ENCODE peak calls at places on chromosomes 13 and 19, in five cellular contexts. G, N, Y, F and L are unnamed samples.

GRCh38 chr13:45718063-45718462 is 15.9 kb downstream of the CBY2 start:
- DNase-seq in G (peak), N (peak), Y (no peak), F (peak), L (peak)

GRCh38 chr19:42285546-42285945 is 16.4 kb upstream of the PRR19 start:
- DNase-seq in G (no peak), N (no peak), Y (peak), F (peak), L (no peak)

GRCh38 chr19:52494518-52494917 is 33.0 kb upstream of the ZNF808 start:
- DNase-seq in G (no peak), N (no peak), Y (no peak), F (no peak), L (no peak)

GRCh38 chr19:48391100-48392005 is at the start of gene KDELR1:
- DNase-seq in G (peak), N (peak), Y (peak), F (peak), L (peak)

GRCh38 chr19:34662919-34663318 is 14.0 kb downstream of the SCGB2B2 start:
- DNase-seq in G (peak), N (no peak), Y (no peak), F (no peak), L (peak)

GRCh38 chr13:98983182-98983581 is 5.3 kb upstream of the DOCK9 start:
- DNase-seq in G (no peak), N (no peak), Y (no peak), F (no peak), L (no peak)

GRCh38 chr19:41999071-41999877 is 5.2 kb upstream of the ATP1A3 start:
- DNase-seq in G (no peak), N (no peak), Y (no peak), F (no peak), L (no peak)

GRCh38 chr13:27311518-27312208 is 41.0 kb downstream of the RASL11A start:
- DNase-seq in G (no peak), N (no peak), Y (no peak), F (no peak), L (no peak)

GRCh38 chr13:47433461-47434005 is 536.7 kb upstream of the HTR2A start:
- DNase-seq in G (no peak), N (peak), Y (no peak), F (no peak), L (no peak)

GRCh38 chr19:52735734-52736133 is 890 bp upstream of the ZNF611 start:
- DNase-seq in G (peak), N (peak), Y (peak), F (peak), L (peak)

GRCh38 chr19:9986787-9987281 is 23.5 kb downstream of the COL5A3 start:
- DNase-seq in G (no peak), N (peak), Y (no peak), F (no peak), L (no peak)

GRCh38 chr13:35475131-35475959 is 1.1 kb downstream of the MAB21L1 start:
- DNase-seq in G (peak), N (peak), Y (no peak), F (peak), L (peak)

GRCh38 chr19:13022859-13023636 is 27.8 kb downstream of the NFIX start:
- DNase-seq in G (peak), N (peak), Y (peak), F (peak), L (peak)

GRCh38 chr13:110559429-110559943 is 2.0 kb downstream of the RAB20 start:
- DNase-seq in G (peak), N (peak), Y (no peak), F (peak), L (peak)

GRCh38 chr13:101545521-101545920 is 93.0 kb downstream of the ITGBL1 start:
- DNase-seq in G (no peak), N (peak), Y (no peak), F (no peak), L (no peak)

GRCh38 chr13:109869312-109870237 is 83.2 kb upstream of the IRS2 start:
- DNase-seq in G (peak), N (peak), Y (peak), F (no peak), L (peak)

GRCh38 chr19:51136891-51137551 is 5.1 kb upstream of the SIGLEC7 start:
- DNase-seq in G (no peak), N (no peak), Y (no peak), F (no peak), L (no peak)

GRCh38 chr19:3357362-3357730 is 9.0 kb upstream of the NFIC start:
- DNase-seq in G (no peak), N (no peak), Y (no peak), F (no peak), L (no peak)

GRCh38 chr13:43356566-43356965 is 333.2 kb downstream of the DNAJC15 start:
- DNase-seq in G (peak), N (no peak), Y (no peak), F (no peak), L (peak)

GRCh38 chr19:35206379-35206778 is 22.2 kb downstream of the FAM187B start:
- DNase-seq in G (no peak), N (no peak), Y (no peak), F (no peak), L (no peak)

GRCh38 chr13:110772091-110772984 is 58.8 kb downstream of the ING1 start:
- DNase-seq in G (no peak), N (no peak), Y (no peak), F (no peak), L (no peak)

GRCh38 chr13:37059848-37060192 is 332 bp upstream of the SUPT20H start:
- DNase-seq in G (no peak), N (no peak), Y (no peak), F (no peak), L (no peak)

GRCh38 chr19:50046649-50047503 is 21.1 kb downstream of the ZNF473 start:
- DNase-seq in G (no peak), N (peak), Y (peak), F (no peak), L (no peak)

GRCh38 chr13:51895906-51896888 is 34.4 kb downstream of the CCDC70 start:
- DNase-seq in G (peak), N (peak), Y (no peak), F (peak), L (peak)

GRCh38 chr19:41588497-41589209 is 12.7 kb downstream of the CEACAM21 start:
- DNase-seq in G (peak), N (peak), Y (no peak), F (peak), L (peak)

GRCh38 chr19:362683-363082 is 18.1 kb upstream of the MIER2 start:
- DNase-seq in G (no peak), N (no peak), Y (no peak), F (no peak), L (no peak)

GRCh38 chr19:10417598-10418280 is 2.6 kb upstream of the PDE4A start:
- DNase-seq in G (no peak), N (no peak), Y (no peak), F (peak), L (no peak)

GRCh38 chr13:20671789-20672188 is 31.7 kb upstream of the IL17D start:
- DNase-seq in G (no peak), N (no peak), Y (no peak), F (no peak), L (no peak)

GRCh38 chr19:38421856-38422255 is 4.2 kb downstream of the RASGRP4 start:
- DNase-seq in G (no peak), N (no peak), Y (no peak), F (no peak), L (no peak)

GRCh38 chr19:8261881-8262280 is 46.3 kb downstream of the CD320 start:
- DNase-seq in G (no peak), N (no peak), Y (peak), F (no peak), L (no peak)

GRCh38 chr13:21837841-21838551 is 167.1 kb downstream of the FGF9 start:
- DNase-seq in G (no peak), N (peak), Y (no peak), F (no peak), L (no peak)

GRCh38 chr13:49020940-49021548 is 45.3 kb downstream of the FNDC3A start:
- DNase-seq in G (peak), N (peak), Y (no peak), F (no peak), L (peak)

GRCh38 chr13:23183292-23183691 is 2.5 kb downstream of the SGCG start:
- DNase-seq in G (no peak), N (no peak), Y (no peak), F (no peak), L (no peak)

GRCh38 chr19:44059229-44059628 is 7.4 kb downstream of the ZNF223 start:
- DNase-seq in G (no peak), N (no peak), Y (no peak), F (no peak), L (no peak)

GRCh38 chr19:50252111-50252886 is 48.9 kb downstream of the MYH14 start:
- DNase-seq in G (no peak), N (no peak), Y (no peak), F (no peak), L (no peak)

GRCh38 chr13:32538621-32539246 is at the start of gene N4BP2L2:
- DNase-seq in G (peak), N (peak), Y (peak), F (peak), L (peak)

DNA sequence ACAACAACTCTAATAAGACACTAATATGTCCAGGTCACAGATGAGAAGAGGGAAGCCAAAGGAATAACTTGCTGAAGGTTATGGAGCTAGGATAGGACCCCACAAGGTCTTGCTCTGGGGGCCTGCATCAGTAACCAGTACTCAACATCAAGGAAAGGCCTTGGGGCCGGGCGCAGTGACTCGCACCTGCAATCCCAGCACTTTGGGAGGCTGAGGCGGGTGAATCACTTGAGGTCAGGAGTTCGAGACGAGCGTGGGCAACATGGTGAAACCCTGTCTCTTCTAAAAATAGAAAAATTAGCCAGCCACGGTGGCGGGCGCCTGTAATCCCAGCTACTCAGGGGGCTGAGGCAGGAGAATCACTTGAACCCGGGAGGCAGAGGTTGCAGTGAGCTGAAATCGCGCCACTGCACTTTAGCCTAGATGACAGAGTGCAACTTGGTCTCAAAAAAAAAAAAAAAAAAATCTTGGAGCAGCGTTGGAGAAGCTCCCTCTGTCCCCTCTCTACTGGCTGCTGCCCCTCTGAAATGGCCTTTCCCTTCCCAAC is 1.8 kb downstream of the LONP1 start:
- DNase-seq in G (peak), N (peak), Y (no peak), F (no peak), L (peak)
- H3K4me3 ChIP-seq in G (peak), N (peak), Y (no peak), F (no peak), L (peak)

GRCh38 chr19:33161201-33161600 is 29.3 kb downstream of the WDR88 start:
- DNase-seq in G (no peak), N (no peak), Y (peak), F (no peak), L (no peak)
- TF ChIP-seq CTCF in G (no peak), N (no peak), Y (no peak), F (no peak), L (no peak)

DNA sequence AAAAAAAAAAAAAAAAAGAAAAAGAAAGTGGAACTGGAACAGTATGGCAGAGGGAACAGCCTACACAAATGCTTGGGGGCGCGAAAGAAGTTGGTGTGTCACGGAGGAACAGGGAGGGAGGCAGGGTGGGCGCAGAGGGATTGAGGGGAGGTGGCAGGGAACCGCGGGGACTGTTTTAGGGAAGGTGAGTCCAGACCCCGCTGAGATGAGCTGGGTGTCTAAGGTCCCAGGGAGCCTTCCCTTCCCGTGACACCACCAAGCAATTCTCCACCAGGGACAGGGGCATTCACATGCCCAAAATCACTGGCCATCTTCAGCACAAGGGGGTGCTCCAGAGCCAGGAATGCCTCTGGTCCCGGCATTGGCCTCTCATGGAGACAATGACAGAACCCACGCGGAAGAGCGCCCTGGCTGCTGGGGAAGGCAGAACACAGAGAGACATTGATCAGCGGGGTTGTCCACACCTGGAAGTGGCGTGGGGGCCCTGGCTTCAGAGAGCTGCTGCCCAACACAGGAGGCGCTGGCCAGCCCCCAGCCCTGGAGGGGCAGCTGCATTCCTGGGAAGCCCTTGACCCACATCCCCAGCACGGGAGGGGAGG is 6.9 kb downstream of the PEAK3 start:
- DNase-seq in G (peak), N (peak), Y (peak), F (peak), L (peak)
- H3K4me3 ChIP-seq in G (no peak), N (no peak), Y (no peak), F (no peak), L (no peak)

GRCh38 chr19:27774827-27775226 is 1438.1 kb downstream of the UQCRFS1 start:
- DNase-seq in G (no peak), N (no peak), Y (no peak), F (no peak), L (no peak)
- TF ChIP-seq CTCF in G (peak), N (peak), Y (no peak), F (no peak), L (peak)

GRCh38 chr13:28978574-28978973 is 158.4 kb downstream of the MTUS2 start:
- DNase-seq in G (no peak), N (no peak), Y (no peak), F (no peak), L (no peak)

GRCh38 chr13:28984326-28984725 is 164.2 kb downstream of the MTUS2 start:
- DNase-seq in G (no peak), N (no peak), Y (no peak), F (no peak), L (no peak)

GRCh38 chr13:28984825-28985224 is 164.7 kb downstream of the MTUS2 start:
- DNase-seq in G (no peak), N (no peak), Y (no peak), F (no peak), L (no peak)

GRCh38 chr13:28981530-28981929 is 161.4 kb downstream of the MTUS2 start:
- DNase-seq in G (no peak), N (no peak), Y (no peak), F (no peak), L (no peak)

GRCh38 chr13:28983661-28984060 is 163.5 kb downstream of the MTUS2 start:
- DNase-seq in G (no peak), N (no peak), Y (no peak), F (peak), L (no peak)
- H3K4me3 ChIP-seq in G (no peak), N (no peak), Y (no peak), F (no peak), L (no peak)

GRCh38 chr19:40035996-40036395 is 20.0 kb downstream of the ZNF780B start:
- DNase-seq in G (no peak), N (no peak), Y (no peak), F (no peak), L (no peak)
- TF ChIP-seq CTCF in G (no peak), N (no peak), Y (no peak), F (no peak), L (no peak)